ENCODE peak calls at places on chromosomes 2 and 18, in four cellular contexts. L, J, Z and D are unnamed samples.
A peak's percentile ranks its signal among the peaks of the same experiment; 100 is the strongest.

GRCh38 chr18:47036298-47036874 is 965 bp upstream of the ELOA2 start:
- DNase-seq in L (no peak), J (no peak), Z (peak; percentile 13), D (peak; percentile 8)

GRCh38 chr2:12352891-12353290 is 363.8 kb upstream of the TRIB2 start:
- DNase-seq in L (no peak), J (no peak), Z (peak; percentile 25), D (no peak)

GRCh38 chr18:45865466-45865865 is 40.0 kb downstream of the SIGLEC15 start:
- DNase-seq in L (no peak), J (no peak), Z (no peak), D (no peak)

GRCh38 chr18:29749699-29750098 is 1292.8 kb downstream of the DSC3 start:
- DNase-seq in L (no peak), J (no peak), Z (peak; percentile 18), D (no peak)

GRCh38 chr2:17578466-17578928 is 38.0 kb downstream of the VSNL1 start:
- DNase-seq in L (no peak), J (no peak), Z (no peak), D (no peak)

GRCh38 chr2:45944075-45944474 is 292.6 kb downstream of the PRKCE start:
- DNase-seq in L (no peak), J (no peak), Z (peak; percentile 72), D (no peak)

GRCh38 chr2:121368841-121369240 is 83.8 kb upstream of the TFCP2L1 start:
- DNase-seq in L (no peak), J (no peak), Z (no peak), D (no peak)

GRCh38 chr18:25985999-25986398 is 104.4 kb downstream of the SS18 start:
- DNase-seq in L (no peak), J (no peak), Z (no peak), D (no peak)

GRCh38 chr2:45973426-45973825 is 322.0 kb downstream of the PRKCE start:
- DNase-seq in L (no peak), J (no peak), Z (no peak), D (no peak)

GRCh38 chr18:12376034-12376717 is 851 bp downstream of the AFG3L2 start:
- DNase-seq in L (peak; percentile 64), J (no peak), Z (no peak), D (peak; percentile 17)

GRCh38 chr2:20225294-20226151 is 593 bp upstream of the SDC1 start:
- DNase-seq in L (peak; percentile 92), J (no peak), Z (peak; percentile 64), D (peak; percentile 54)

GRCh38 chr2:20231159-20231558 is 6.2 kb upstream of the SDC1 start:
- DNase-seq in L (peak; percentile 45), J (no peak), Z (no peak), D (no peak)

GRCh38 chr2:20226152-20226545 is 1.2 kb upstream of the SDC1 start:
- DNase-seq in L (peak; percentile 38), J (no peak), Z (no peak), D (no peak)

GRCh38 chr2:20229322-20230201 is 4.6 kb upstream of the SDC1 start:
- DNase-seq in L (no peak), J (peak; percentile 3), Z (no peak), D (no peak)

GRCh38 chr2:20227894-20228505 is 3.1 kb upstream of the SDC1 start:
- DNase-seq in L (peak; percentile 39), J (no peak), Z (no peak), D (no peak)
- TF ChIP-seq CTCF in L (no peak), J (no peak), Z (no peak), D (no peak)

GRCh38 chr2:72555943-72556342 is 269.9 kb downstream of the EXOC6B start:
- DNase-seq in L (no peak), J (no peak), Z (no peak), D (no peak)
- TF ChIP-seq CTCF in L (no peak), J (no peak), Z (no peak), D (no peak)

DNA sequence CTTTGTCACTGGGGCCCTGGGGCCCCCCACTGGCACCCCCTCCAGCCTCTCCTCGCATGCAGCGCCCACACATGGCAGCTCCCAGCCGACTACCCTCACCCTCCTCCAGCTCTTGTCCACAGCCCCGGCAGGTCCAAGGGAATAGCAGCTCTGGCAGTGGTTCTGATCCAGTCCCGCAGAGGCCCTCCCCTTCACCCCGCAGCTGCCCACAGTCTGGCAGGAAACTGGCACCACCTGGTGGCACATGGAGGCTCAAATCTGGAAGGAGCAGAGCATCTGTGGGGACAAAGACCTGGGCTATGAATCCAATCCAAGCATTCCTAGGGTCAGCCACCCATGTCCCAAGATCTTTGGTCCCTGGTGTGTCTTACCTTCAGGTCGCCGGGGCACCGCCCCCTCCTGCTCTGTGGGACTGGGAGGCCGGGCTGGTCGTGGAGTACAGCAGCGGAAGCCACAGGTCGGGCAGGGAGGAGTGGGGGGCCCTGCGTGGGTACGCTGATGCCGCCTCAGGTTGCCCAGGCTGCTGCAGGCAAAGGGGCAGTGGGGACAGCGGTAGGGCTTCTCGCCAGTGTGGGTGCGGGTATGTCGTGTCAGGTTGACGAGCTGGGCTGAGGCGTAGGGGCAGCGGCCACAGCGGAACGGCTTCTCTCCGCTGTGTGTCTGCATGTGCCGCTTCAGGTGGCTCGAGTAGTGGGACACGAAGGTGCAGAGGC is 2.3 kb downstream of the ZNF513 start:
- DNase-seq in L (peak; percentile 66), J (no peak), Z (no peak), D (peak; percentile 21)
- TF ChIP-seq CTCF in L (no peak), J (no peak), Z (peak; percentile 21), D (no peak)

GRCh38 chr18:9694952-9695495 is 13.1 kb upstream of the RAB31 start:
- DNase-seq in L (no peak), J (no peak), Z (no peak), D (no peak)
- TF ChIP-seq CTCF in L (no peak), J (no peak), Z (no peak), D (no peak)

GRCh38 chr2:43226558-43226954 is at the start of gene ZFP36L2:
- DNase-seq in L (peak; percentile 98), J (peak; percentile 96), Z (peak; percentile 97), D (peak; percentile 95)
- TF ChIP-seq CTCF in L (no peak), J (no peak), Z (no peak), D (no peak)